ENCODE peak calls at places on chromosome 5, in ten cellular contexts. K is mammary epithelial cell; W is psoas muscle; R is keratinocyte; O is heart right ventricle; S is effector memory CD4-positive, alpha-beta T cell; X is Karpas-422; B is testis; T is A549; G is CD8-positive, alpha-beta T cell. Y is an unnamed sample. For H3K9me3, the result is how much of the 10 kb centered on the place peaks cover.

GRCh38 chr5:89728750-89729149 is 680.8 kb downstream of the CETN3 start:
- DNase-seq in K (no peak), W (peak), R (no peak), O (no peak), S (no peak), X (no peak), B (peak), T (no peak), G (no peak), Y (peak)

GRCh38 chr5:176743136-176743827 is 67.1 kb upstream of the UNC5A start:
- DNase-seq in K (no peak), W (no peak), R (no peak), O (no peak), S (no peak), X (no peak), B (no peak), T (no peak), G (no peak), Y (peak)

GRCh38 chr5:176818391-176819098 is 8.2 kb downstream of the UNC5A start:
- DNase-seq in K (no peak), W (no peak), R (no peak), O (no peak), S (no peak), X (no peak), B (no peak), T (no peak), G (peak), Y (no peak)

GRCh38 chr5:43386960-43387362 is 25.2 kb downstream of the CCL28 start:
- DNase-seq in K (peak), W (no peak), R (no peak), O (no peak), S (no peak), X (peak), B (no peak), T (no peak), G (no peak), Y (no peak)

GRCh38 chr5:59300930-59301329 is 592.6 kb downstream of the PDE4D start:
- DNase-seq in K (no peak), W (no peak), R (no peak), O (no peak), S (no peak), X (no peak), B (no peak), T (no peak), G (no peak), Y (no peak)

GRCh38 chr5:74919487-74919886 is 53.3 kb upstream of the FAM169A start:
- DNase-seq in K (peak), W (no peak), R (no peak), O (no peak), S (no peak), X (peak), B (no peak), T (peak), G (no peak), Y (no peak)

GRCh38 chr5:171387255-171387969 is at the start of gene NPM1:
- DNase-seq in K (peak), W (peak), R (peak), O (peak), S (peak), X (peak), B (peak), T (peak), G (peak), Y (peak)

GRCh38 chr5:16935271-16936149 is 578 bp downstream of the MYO10 start:
- DNase-seq in K (peak), W (peak), R (no peak), O (peak), S (no peak), X (no peak), B (peak), T (peak), G (no peak), Y (peak)

GRCh38 chr5:141403387-141403786 is 809 bp downstream of the PCDHGA9 start:
- DNase-seq in K (no peak), W (no peak), R (no peak), O (no peak), S (no peak), X (no peak), B (no peak), T (no peak), G (no peak), Y (no peak)

GRCh38 chr5:141398608-141399007 is 861 bp downstream of the PCDHGB5 start:
- DNase-seq in K (no peak), W (peak), R (no peak), O (no peak), S (no peak), X (no peak), B (no peak), T (no peak), G (no peak), Y (no peak)

GRCh38 chr5:141399555-141400258 is 2.0 kb downstream of the PCDHGB5 start:
- DNase-seq in K (no peak), W (no peak), R (no peak), O (no peak), S (no peak), X (no peak), B (no peak), T (no peak), G (no peak), Y (no peak)

GRCh38 chr5:141402553-141403328 is at the start of gene PCDHGA9:
- DNase-seq in K (peak), W (peak), R (no peak), O (no peak), S (no peak), X (no peak), B (no peak), T (no peak), G (no peak), Y (no peak)
- H3K4me3 ChIP-seq in K (no peak), W (peak), R (peak), O (peak), S (no peak), X (no peak), B (peak), T (no peak), G (no peak), Y (no peak)

DNA sequence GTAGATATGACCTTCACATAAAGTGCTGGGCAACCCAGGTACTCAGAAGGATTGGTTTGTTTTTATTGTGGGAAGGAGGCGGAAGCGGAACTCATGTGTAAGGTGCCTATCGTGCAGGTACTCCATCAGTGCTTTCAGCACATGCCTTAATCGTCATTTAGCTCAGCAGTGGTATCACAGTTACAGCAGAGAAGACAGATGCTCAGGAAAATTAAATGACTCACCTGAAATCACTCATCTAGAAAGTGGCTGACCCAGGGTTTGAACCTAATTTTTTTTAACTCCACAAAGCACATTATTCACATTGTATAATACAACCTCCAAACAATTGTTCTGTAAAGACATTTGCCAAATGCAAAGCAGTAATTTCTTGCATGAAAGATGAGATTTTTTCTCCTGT is 2.2 kb downstream of the C5orf46 start:
- DNase-seq in K (peak), W (no peak), R (no peak), O (no peak), S (no peak), X (no peak), B (no peak), T (no peak), G (no peak), Y (no peak)
- H3K9me3 ChIP-seq in K (under half), W (under half), R (under half), O (under half), S (under half), X (under half), B (under half), T (under half), G (under half), Y (under half)

GRCh38 chr5:170287532-170287931 is 10.0 kb downstream of the LCP2 start:
- DNase-seq in K (no peak), W (peak), R (no peak), O (no peak), S (no peak), X (no peak), B (peak), T (no peak), G (no peak), Y (no peak)
- H3K4me3 ChIP-seq in K (no peak), W (no peak), R (no peak), O (no peak), S (no peak), X (no peak), B (no peak), T (no peak), G (no peak), Y (no peak)

GRCh38 chr5:139838381-139839197 is 43.0 kb downstream of the PSD2 start:
- DNase-seq in K (no peak), W (no peak), R (no peak), O (no peak), S (no peak), X (no peak), B (no peak), T (no peak), G (no peak), Y (peak)
- H3K9me3 ChIP-seq in K (under half), W (under half), R (under half), O (under half), S (under half), X (under half), B (under half), T (under half), G (under half), Y (under half)

GRCh38 chr5:9188131-9188530 is 357.7 kb downstream of the SEMA5A start:
- DNase-seq in K (peak), W (no peak), R (no peak), O (no peak), S (no peak), X (no peak), B (no peak), T (no peak), G (no peak), Y (no peak)
- H3K4me3 ChIP-seq in K (no peak), W (no peak), R (no peak), O (no peak), S (no peak), X (no peak), B (no peak), T (no peak), G (no peak), Y (no peak)

DNA sequence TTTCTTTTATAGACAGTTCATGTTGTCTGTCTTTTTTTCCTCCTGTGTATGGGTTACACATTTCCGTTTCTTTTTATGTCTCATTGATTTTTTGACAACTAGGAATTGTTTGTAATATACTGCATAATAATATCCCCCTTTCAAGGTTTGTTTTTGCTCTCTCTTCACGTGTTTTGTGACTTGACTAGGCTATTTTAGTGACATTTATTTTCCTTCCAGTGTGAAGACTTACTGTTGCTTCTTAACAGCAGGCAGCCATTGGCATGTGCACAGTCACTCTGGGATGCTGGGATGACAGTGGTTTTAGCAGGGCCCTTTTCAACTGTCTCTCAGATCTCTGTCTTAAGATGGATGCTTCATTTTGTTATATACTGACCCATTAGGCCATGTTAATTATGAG is 535.8 kb downstream of the GABRG2 start:
- DNase-seq in K (no peak), W (no peak), R (no peak), O (no peak), S (no peak), X (no peak), B (no peak), T (no peak), G (no peak), Y (no peak)
- H3K9me3 ChIP-seq in K (under half), W (under half), R (under half), O (under half), S (under half), X (under half), B (under half), T (under half), G (under half), Y (under half)